ENCODE peak calls at places on chromosome X, in eight cellular contexts. A is RWPE2, U is bronchial epithelial cell, P is neuronal stem cell, S is brain microvascular endothelial cell, T is ascending aorta, N is left ventricle myocardium inferior, M is adipocyte. E is an unnamed sample. For H3K36me3, the result is how much of the 10 kb centered on the place peaks cover.

GRCh38 chrX:41265615-41266014 is 68.3 kb upstream of the DDX3X start:
- DNase-seq in A (no peak), U (no peak), P (no peak), S (peak), T (peak), N (no peak), M (no peak), E (no peak)

GRCh38 chrX:120262781-120263719 is 12.4 kb downstream of the ZBTB33 start:
- DNase-seq in A (no peak), U (no peak), P (no peak), S (no peak), T (no peak), N (no peak), M (no peak), E (no peak)

GRCh38 chrX:154890990-154891639 is 5.0 kb downstream of the F8A1 start:
- DNase-seq in A (no peak), U (no peak), P (no peak), S (no peak), T (no peak), N (no peak), M (no peak), E (no peak)

GRCh38 chrX:72367524-72367923 is 61.8 kb upstream of the CITED1 start:
- DNase-seq in A (no peak), U (no peak), P (no peak), S (no peak), T (no peak), N (no peak), M (no peak), E (no peak)

GRCh38 chrX:153762636-153763173 is 1.3 kb upstream of the PLXNB3 start:
- DNase-seq in A (no peak), U (no peak), P (no peak), S (no peak), T (no peak), N (no peak), M (no peak), E (no peak)

GRCh38 chrX:136166221-136166855 is 19.0 kb downstream of the FHL1 start:
- DNase-seq in A (no peak), U (peak), P (no peak), S (no peak), T (no peak), N (no peak), M (peak), E (no peak)

GRCh38 chrX:1358793-1359476 is 22.4 kb downstream of the IL3RA start:
- DNase-seq in A (no peak), U (no peak), P (no peak), S (no peak), T (no peak), N (no peak), M (no peak), E (no peak)

GRCh38 chrX:70331161-70331560 is 41.3 kb downstream of the KIF4A start:
- DNase-seq in A (no peak), U (no peak), P (no peak), S (no peak), T (no peak), N (no peak), M (no peak), E (no peak)

GRCh38 chrX:41923925-41924693 is 755 bp upstream of the CASK start:
- DNase-seq in A (no peak), U (peak), P (no peak), S (peak), T (no peak), N (no peak), M (peak), E (peak)

GRCh38 chrX:8738588-8739189 is 6.8 kb upstream of the ANOS1 start:
- DNase-seq in A (no peak), U (no peak), P (no peak), S (no peak), T (no peak), N (no peak), M (peak), E (no peak)

GRCh38 chrX:135434258-135435138 is 12.8 kb downstream of the SMIM10L2A start:
- DNase-seq in A (no peak), U (no peak), P (no peak), S (no peak), T (no peak), N (no peak), M (no peak), E (no peak)

GRCh38 chrX:140132937-140133336 is 167.6 kb upstream of the CXorf66 start:
- DNase-seq in A (no peak), U (no peak), P (no peak), S (no peak), T (no peak), N (no peak), M (no peak), E (no peak)

GRCh38 chrX:19799319-19800182 is 87.8 kb downstream of the SH3KBP1 start:
- DNase-seq in A (no peak), U (peak), P (no peak), S (peak), T (no peak), N (no peak), M (peak), E (no peak)

GRCh38 chrX:45479196-45479834 is 278.6 kb upstream of the DIPK2B start:
- DNase-seq in A (no peak), U (peak), P (no peak), S (peak), T (no peak), N (no peak), M (peak), E (peak)

GRCh38 chrX:154490021-154490413 is 412 bp downstream of the SLC10A3 start:
- DNase-seq in A (peak), U (peak), P (no peak), S (no peak), T (no peak), N (no peak), M (peak), E (peak)

GRCh38 chrX:151821226-151821625 is 86.7 kb downstream of the CNGA2 start:
- DNase-seq in A (no peak), U (peak), P (no peak), S (no peak), T (no peak), N (no peak), M (no peak), E (no peak)

GRCh38 chrX:45329217-45329616 is 128.5 kb upstream of the DIPK2B start:
- DNase-seq in A (no peak), U (no peak), P (no peak), S (no peak), T (no peak), N (no peak), M (no peak), E (no peak)

GRCh38 chrX:150854856-150855255 is 43.6 kb downstream of the CD99L2 start:
- DNase-seq in A (no peak), U (peak), P (no peak), S (no peak), T (no peak), N (no peak), M (no peak), E (no peak)

GRCh38 chrX:136437774-136438173 is 50.0 kb upstream of the BRS3 start:
- DNase-seq in A (no peak), U (no peak), P (no peak), S (no peak), T (no peak), N (no peak), M (no peak), E (no peak)

GRCh38 chrX:112668476-112669404 is 11.0 kb downstream of the LHFPL1 start:
- DNase-seq in A (no peak), U (no peak), P (no peak), S (no peak), T (no peak), N (no peak), M (no peak), E (no peak)

GRCh38 chrX:154125356-154126040 is 18.5 kb upstream of the OPN1LW start:
- DNase-seq in A (no peak), U (no peak), P (no peak), S (no peak), T (no peak), N (peak), M (no peak), E (no peak)

GRCh38 chrX:152480269-152481212 is 29.4 kb upstream of the GABRA3 start:
- DNase-seq in A (no peak), U (no peak), P (no peak), S (no peak), T (no peak), N (no peak), M (no peak), E (no peak)

GRCh38 chrX:104913348-104913747 is 307.1 kb downstream of the TEX13A start:
- DNase-seq in A (no peak), U (peak), P (peak), S (no peak), T (no peak), N (no peak), M (peak), E (no peak)

GRCh38 chrX:136689441-136689840 is 41.5 kb downstream of the CD40LG start:
- DNase-seq in A (no peak), U (peak), P (peak), S (peak), T (no peak), N (no peak), M (peak), E (no peak)

GRCh38 chrX:107123750-107124149 is 5.1 kb upstream of the RBM41 start:
- DNase-seq in A (no peak), U (peak), P (no peak), S (no peak), T (no peak), N (no peak), M (no peak), E (no peak)

GRCh38 chrX:97189668-97190067 is 306.0 kb downstream of the RPA4 start:
- DNase-seq in A (no peak), U (peak), P (no peak), S (no peak), T (no peak), N (no peak), M (no peak), E (no peak)

GRCh38 chrX:107542500-107542899 is 85.8 kb upstream of the PRPS1 start:
- DNase-seq in A (no peak), U (peak), P (no peak), S (peak), T (no peak), N (no peak), M (peak), E (no peak)

GRCh38 chrX:115690554-115691216 is 129.7 kb downstream of the PLS3 start:
- DNase-seq in A (no peak), U (peak), P (peak), S (peak), T (peak), N (no peak), M (peak), E (peak)

GRCh38 chrX:38260231-38260630 is 39.6 kb upstream of the SRPX start:
- DNase-seq in A (no peak), U (peak), P (peak), S (peak), T (no peak), N (no peak), M (no peak), E (no peak)

GRCh38 chrX:38045697-38046096 is 39.3 kb downstream of the SYTL5 start:
- DNase-seq in A (no peak), U (peak), P (no peak), S (peak), T (no peak), N (no peak), M (no peak), E (no peak)

DNA sequence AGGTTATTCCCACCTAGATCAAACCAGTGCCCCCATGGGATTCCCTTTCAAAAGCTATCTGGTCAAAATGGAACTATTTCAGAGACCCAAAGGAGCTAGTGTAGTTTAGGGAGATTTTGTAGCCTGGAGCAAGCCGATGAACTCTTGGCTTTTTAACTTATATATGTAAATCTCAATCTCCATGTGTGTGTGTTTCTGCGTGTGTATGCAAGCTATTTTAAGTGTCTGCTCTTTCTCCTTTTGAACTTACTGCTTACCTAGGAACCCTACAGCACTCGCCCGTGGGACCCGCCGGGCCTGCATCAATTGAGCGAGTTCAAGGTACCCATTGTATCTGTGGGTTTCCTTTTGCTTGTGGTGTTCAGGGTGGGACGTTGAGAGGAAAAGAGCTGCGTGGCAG is 10.4 kb downstream of the CSTF2 start:
- DNase-seq in A (no peak), U (no peak), P (no peak), S (no peak), T (no peak), N (no peak), M (no peak), E (no peak)
- H3K36me3 ChIP-seq in A (under half), U (under half), P (under half), S (under half), T (under half), N (half or more), M (half or more), E (under half)

GRCh38 chrX:56986138-56986537 is 9.2 kb downstream of the SPIN3 start:
- DNase-seq in A (no peak), U (peak), P (no peak), S (no peak), T (no peak), N (no peak), M (no peak), E (no peak)

DNA sequence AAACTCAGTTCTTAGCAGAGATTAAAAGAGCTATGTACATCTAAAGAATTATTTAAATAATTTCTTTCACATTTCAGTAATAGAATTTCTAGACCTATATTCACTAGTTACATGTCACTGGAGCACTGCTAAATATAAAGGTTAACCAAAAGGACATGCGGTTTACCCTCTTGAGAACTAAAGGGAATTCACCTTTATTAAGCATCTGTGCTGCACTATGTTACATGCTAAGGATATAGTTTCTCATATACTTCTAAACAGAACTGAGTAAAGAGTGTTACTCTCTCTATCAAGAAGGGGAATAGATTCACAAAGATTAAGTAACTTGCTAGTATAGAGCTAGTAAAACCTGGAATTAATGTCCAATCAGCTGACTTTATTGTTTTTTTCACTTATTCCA is 7.6 kb downstream of the SPIN3 start:
- DNase-seq in A (no peak), U (no peak), P (no peak), S (no peak), T (no peak), N (no peak), M (no peak), E (no peak)
- H3K36me3 ChIP-seq in A (under half), U (under half), P (under half), S (under half), T (under half), N (under half), M (under half), E (under half)

DNA sequence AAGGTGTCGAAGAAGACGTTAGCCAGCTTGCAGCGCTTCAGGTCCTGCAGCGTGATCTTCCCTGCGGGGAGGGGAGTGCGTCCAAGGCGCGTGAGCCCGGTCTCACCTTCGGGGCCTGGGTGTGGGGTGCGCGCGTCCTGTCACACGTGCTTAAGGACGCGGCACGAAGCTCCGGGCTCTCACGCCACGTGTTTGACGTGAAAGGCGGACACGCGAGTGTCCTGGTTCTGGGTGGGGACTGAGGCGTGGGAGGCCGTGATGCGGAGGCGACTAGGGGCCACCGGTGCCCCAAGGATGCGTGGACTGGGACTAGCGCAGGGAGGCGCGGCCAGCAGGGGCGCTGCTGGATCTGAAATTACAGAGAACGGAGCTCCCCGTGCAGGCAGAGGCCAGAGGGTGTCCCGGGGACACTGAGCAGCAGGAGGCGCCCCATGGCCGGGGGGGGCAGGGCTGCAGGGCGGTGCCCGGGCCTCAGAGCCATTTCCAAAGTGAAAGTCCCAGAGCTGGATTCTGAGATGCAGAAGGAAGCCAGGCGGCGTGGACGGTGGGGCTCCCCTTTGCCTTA is 20.3 kb upstream of the GTPBP6 start:
- DNase-seq in A (peak), U (no peak), P (no peak), S (no peak), T (no peak), N (peak), M (no peak), E (no peak)
- H3K36me3 ChIP-seq in A (under half), U (under half), P (under half), S (under half), T (under half), N (half or more), M (under half), E (under half)

GRCh38 chrX:119009071-119009470 is 34.7 kb downstream of the LONRF3 start:
- DNase-seq in A (no peak), U (no peak), P (no peak), S (no peak), T (no peak), N (no peak), M (no peak), E (no peak)

GRCh38 chrX:119013146-119013545 is 38.7 kb downstream of the LONRF3 start:
- DNase-seq in A (no peak), U (no peak), P (no peak), S (no peak), T (no peak), N (no peak), M (peak), E (no peak)

GRCh38 chrX:119007189-119007770 is 32.9 kb downstream of the LONRF3 start:
- DNase-seq in A (no peak), U (no peak), P (no peak), S (no peak), T (no peak), N (no peak), M (no peak), E (no peak)

GRCh38 chrX:119008122-119008744 is 33.8 kb downstream of the LONRF3 start:
- DNase-seq in A (no peak), U (peak), P (peak), S (peak), T (no peak), N (no peak), M (peak), E (no peak)

DNA sequence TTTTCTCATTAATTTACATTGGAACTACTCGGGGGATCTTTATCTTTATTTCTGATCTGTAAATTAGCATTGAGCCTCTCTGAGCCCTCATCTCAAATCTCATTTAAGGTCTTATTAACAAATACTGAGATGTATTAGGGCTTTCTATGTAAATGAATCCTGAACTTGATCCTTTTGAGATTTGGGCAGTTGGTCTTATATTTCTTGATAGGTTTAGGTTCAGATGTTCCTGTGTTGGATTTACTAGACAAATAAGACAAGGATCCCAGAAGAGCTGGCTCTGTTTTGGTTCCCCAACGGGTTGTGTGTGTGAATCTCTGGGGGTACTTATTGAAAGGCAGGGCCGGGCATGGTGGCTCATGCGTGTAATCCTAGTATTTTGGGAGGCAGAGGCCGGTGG is 36.1 kb downstream of the LONRF3 start:
- DNase-seq in A (no peak), U (no peak), P (no peak), S (no peak), T (no peak), N (no peak), M (no peak), E (no peak)
- H3K36me3 ChIP-seq in A (under half), U (under half), P (under half), S (under half), T (under half), N (under half), M (under half), E (under half)

GRCh38 chrX:340121-340520 is 21.5 kb upstream of the GTPBP6 start:
- DNase-seq in A (peak), U (no peak), P (no peak), S (no peak), T (peak), N (peak), M (no peak), E (no peak)

GRCh38 chrX:338281-338835 is 19.8 kb upstream of the GTPBP6 start:
- DNase-seq in A (peak), U (no peak), P (no peak), S (no peak), T (no peak), N (peak), M (no peak), E (no peak)

GRCh38 chrX:344371-344901 is 25.8 kb upstream of the GTPBP6 start:
- DNase-seq in A (no peak), U (no peak), P (no peak), S (no peak), T (peak), N (peak), M (no peak), E (no peak)

GRCh38 chrX:340641-341423 is 22.2 kb upstream of the GTPBP6 start:
- DNase-seq in A (peak), U (no peak), P (no peak), S (no peak), T (peak), N (peak), M (no peak), E (no peak)

DNA sequence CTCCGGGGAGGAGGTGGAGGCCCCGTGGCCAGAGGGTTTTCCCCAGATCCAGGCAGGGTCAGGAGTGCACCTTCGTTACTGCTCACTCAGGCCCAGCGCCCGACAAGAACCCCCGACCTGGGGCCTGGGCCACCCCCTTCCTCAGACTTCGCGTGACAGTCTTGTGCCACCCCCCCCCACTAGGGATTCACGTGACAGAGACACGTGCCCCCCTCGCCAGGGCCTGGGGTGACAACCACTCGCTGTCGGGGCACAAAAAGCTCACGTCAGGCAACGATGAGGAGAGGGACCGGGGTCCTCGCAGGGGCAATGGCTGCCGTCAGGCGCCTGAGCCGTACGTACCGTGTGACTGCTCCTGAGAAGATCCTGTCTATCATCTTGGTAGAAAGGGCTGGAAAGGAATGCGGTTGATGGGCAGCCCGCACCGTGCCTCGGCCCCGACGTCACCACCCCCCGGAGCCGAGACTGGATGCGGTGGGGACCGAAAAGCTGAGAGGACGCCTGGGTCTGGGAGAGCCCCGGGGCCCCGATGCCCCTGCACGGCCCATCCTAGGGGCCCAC is 23.0 kb upstream of the GTPBP6 start:
- DNase-seq in A (peak), U (no peak), P (no peak), S (no peak), T (peak), N (peak), M (no peak), E (no peak)
- H3K36me3 ChIP-seq in A (under half), U (under half), P (under half), S (under half), T (under half), N (half or more), M (under half), E (under half)

GRCh38 chrX:40061871-40062524 is 35.8 kb downstream of the BCOR start:
- DNase-seq in A (no peak), U (peak), P (no peak), S (no peak), T (peak), N (no peak), M (no peak), E (no peak)
- H3K36me3 ChIP-seq in A (under half), U (under half), P (under half), S (under half), T (under half), N (under half), M (under half), E (under half)

GRCh38 chrX:21131346-21131745 is 242.9 kb upstream of the CNKSR2 start:
- DNase-seq in A (no peak), U (no peak), P (no peak), S (no peak), T (no peak), N (no peak), M (no peak), E (no peak)
- H3K36me3 ChIP-seq in A (under half), U (under half), P (under half), S (under half), T (under half), N (under half), M (under half), E (under half)

GRCh38 chrX:29542147-29542546 is 673.2 kb upstream of the MAGEB2 start:
- DNase-seq in A (no peak), U (no peak), P (no peak), S (no peak), T (no peak), N (no peak), M (no peak), E (no peak)
- H3K36me3 ChIP-seq in A (under half), U (under half), P (under half), S (under half), T (under half), N (under half), M (under half), E (under half)